ENCODE peak calls at places on chromosome 1, in four cellular contexts. One of them, this sample, is unnamed.

GRCh38 chr1:216883518-216883917 is 160.3 kb upstream of the ESRRG start:
- DNase-seq in astrocyte: no peak
- DNase-seq in stimulated activated CD8-positive, alpha-beta memory T cell treated with anti-CD3 and anti-CD28 coated beads, Interleukin-4, amount 100 ng/mL, for 24 hours: no peak
- DNase-seq in naive thymus-derived CD8-positive, alpha-beta T cell: no peak
- DNase-seq in this sample: no peak

GRCh38 chr1:50976890-50977574 is 7.0 kb downstream of the CDKN2C start:
- DNase-seq in naive thymus-derived CD8-positive, alpha-beta T cell: peak
- DNase-seq in astrocyte: peak
- DNase-seq in stimulated activated CD8-positive, alpha-beta memory T cell treated with anti-CD3 and anti-CD28 coated beads, Interleukin-4, amount 100 ng/mL, for 24 hours: no peak
- DNase-seq in this sample: peak

GRCh38 chr1:162561616-162562451 is at the start of gene UAP1:
- DNase-seq in naive thymus-derived CD8-positive, alpha-beta T cell: no peak
- DNase-seq in stimulated activated CD8-positive, alpha-beta memory T cell treated with anti-CD3 and anti-CD28 coated beads, Interleukin-4, amount 100 ng/mL, for 24 hours: peak
- DNase-seq in astrocyte: no peak
- DNase-seq in this sample: no peak

GRCh38 chr1:204031098-204031710 is 41.7 kb upstream of the SOX13 start:
- DNase-seq in naive thymus-derived CD8-positive, alpha-beta T cell: no peak
- DNase-seq in stimulated activated CD8-positive, alpha-beta memory T cell treated with anti-CD3 and anti-CD28 coated beads, Interleukin-4, amount 100 ng/mL, for 24 hours: no peak
- DNase-seq in astrocyte: peak
- DNase-seq in this sample: no peak

GRCh38 chr1:39076127-39076798 is 50.1 kb downstream of the NDUFS5 start:
- DNase-seq in stimulated activated CD8-positive, alpha-beta memory T cell treated with anti-CD3 and anti-CD28 coated beads, Interleukin-4, amount 100 ng/mL, for 24 hours: no peak
- DNase-seq in astrocyte: peak
- DNase-seq in naive thymus-derived CD8-positive, alpha-beta T cell: no peak
- DNase-seq in this sample: no peak

GRCh38 chr1:161037661-161038522 is 872 bp downstream of the TSTD1 start:
- DNase-seq in stimulated activated CD8-positive, alpha-beta memory T cell treated with anti-CD3 and anti-CD28 coated beads, Interleukin-4, amount 100 ng/mL, for 24 hours: no peak
- DNase-seq in astrocyte: no peak
- DNase-seq in naive thymus-derived CD8-positive, alpha-beta T cell: no peak
- DNase-seq in this sample: no peak

GRCh38 chr1:53400761-53401379 is 58.3 kb upstream of the DMRTB1 start:
- DNase-seq in naive thymus-derived CD8-positive, alpha-beta T cell: no peak
- DNase-seq in stimulated activated CD8-positive, alpha-beta memory T cell treated with anti-CD3 and anti-CD28 coated beads, Interleukin-4, amount 100 ng/mL, for 24 hours: no peak
- DNase-seq in astrocyte: no peak
- DNase-seq in this sample: no peak

GRCh38 chr1:24987875-24988559 is 57.9 kb upstream of the RUNX3 start:
- DNase-seq in stimulated activated CD8-positive, alpha-beta memory T cell treated with anti-CD3 and anti-CD28 coated beads, Interleukin-4, amount 100 ng/mL, for 24 hours: no peak
- DNase-seq in astrocyte: no peak
- DNase-seq in naive thymus-derived CD8-positive, alpha-beta T cell: no peak
- DNase-seq in this sample: no peak

GRCh38 chr1:85461216-85461945 is 3.6 kb downstream of the DDAH1 start:
- DNase-seq in astrocyte: no peak
- DNase-seq in stimulated activated CD8-positive, alpha-beta memory T cell treated with anti-CD3 and anti-CD28 coated beads, Interleukin-4, amount 100 ng/mL, for 24 hours: no peak
- DNase-seq in naive thymus-derived CD8-positive, alpha-beta T cell: no peak
- DNase-seq in this sample: no peak

GRCh38 chr1:81820761-81821160 is 20.0 kb downstream of the ADGRL2 start:
- DNase-seq in astrocyte: no peak
- DNase-seq in naive thymus-derived CD8-positive, alpha-beta T cell: no peak
- DNase-seq in stimulated activated CD8-positive, alpha-beta memory T cell treated with anti-CD3 and anti-CD28 coated beads, Interleukin-4, amount 100 ng/mL, for 24 hours: no peak
- DNase-seq in this sample: no peak